ENCODE peak calls at places on chromosomes 1 and 21, in four cellular contexts. One of them, this sample, is unnamed.

GRCh38 chr1:246200225-246200624 is 306.9 kb downstream of the SMYD3 start:
- DNase-seq in GM12878: no peak
- DNase-seq in HepG2: no peak
- DNase-seq in K562: no peak
- DNase-seq in this sample: no peak

GRCh38 chr1:29824025-29824424 is 587.7 kb downstream of the PTPRU start:
- DNase-seq in GM12878: no peak
- DNase-seq in HepG2: no peak
- DNase-seq in K562: no peak
- DNase-seq in this sample: no peak

GRCh38 chr1:34889705-34890104 is 30.2 kb upstream of the SMIM12 start:
- DNase-seq in K562: no peak
- DNase-seq in HepG2: no peak
- DNase-seq in GM12878: no peak
- DNase-seq in this sample: no peak

GRCh38 chr1:93616996-93617669 is 64.5 kb downstream of the BCAR3 start:
- DNase-seq in GM12878: no peak
- DNase-seq in HepG2: peak
- DNase-seq in K562: no peak
- DNase-seq in this sample: no peak

GRCh38 chr1:24015226-24016210 is 35.4 kb upstream of the SRSF10 start:
- DNase-seq in GM12878: no peak
- DNase-seq in HepG2: no peak
- DNase-seq in K562: peak
- DNase-seq in this sample: no peak

GRCh38 chr1:206470692-206471414 is 577 bp downstream of the IKBKE start:
- DNase-seq in HepG2: peak
- DNase-seq in GM12878: peak
- DNase-seq in K562: no peak
- DNase-seq in this sample: no peak

GRCh38 chr1:45800899-45801298 is 2.5 kb upstream of the MAST2 start:
- DNase-seq in HepG2: no peak
- DNase-seq in K562: no peak
- DNase-seq in GM12878: no peak
- DNase-seq in this sample: no peak

GRCh38 chr1:179831852-179832699 is 45.5 kb downstream of the TOR1AIP2 start:
- DNase-seq in K562: no peak
- DNase-seq in HepG2: no peak
- DNase-seq in GM12878: no peak
- DNase-seq in this sample: no peak

GRCh38 chr1:201506573-201507567 is at the start of gene CSRP1:
- DNase-seq in GM12878: peak
- DNase-seq in HepG2: no peak
- DNase-seq in K562: peak
- DNase-seq in this sample: no peak

GRCh38 chr1:78226784-78227183 is 181.0 kb downstream of the GIPC2 start:
- DNase-seq in GM12878: no peak
- DNase-seq in K562: no peak
- DNase-seq in HepG2: no peak
- DNase-seq in this sample: no peak

GRCh38 chr1:215076312-215076711 is 6.2 kb upstream of the KCNK2 start:
- DNase-seq in K562: no peak
- DNase-seq in HepG2: peak
- DNase-seq in GM12878: no peak
- DNase-seq in this sample: peak

GRCh38 chr1:20871419-20871818 is 84.3 kb upstream of the HP1BP3 start:
- DNase-seq in GM12878: no peak
- DNase-seq in HepG2: no peak
- DNase-seq in K562: no peak
- DNase-seq in this sample: no peak

GRCh38 chr1:14095001-14095400 is 395.0 kb downstream of the PRDM2 start:
- DNase-seq in HepG2: no peak
- DNase-seq in K562: peak
- DNase-seq in GM12878: no peak
- DNase-seq in this sample: peak

GRCh38 chr1:57770772-57771171 is 346.9 kb upstream of the DAB1 start:
- DNase-seq in GM12878: no peak
- DNase-seq in K562: no peak
- DNase-seq in HepG2: peak
- DNase-seq in this sample: peak

GRCh38 chr21:32240708-32241433 is 38.0 kb downstream of the MIS18A start:
- DNase-seq in K562: no peak
- DNase-seq in GM12878: peak
- DNase-seq in HepG2: no peak
- DNase-seq in this sample: no peak

GRCh38 chr1:91876751-91877573 is 9.0 kb downstream of the TGFBR3 start:
- DNase-seq in HepG2: no peak
- DNase-seq in GM12878: no peak
- DNase-seq in K562: no peak
- DNase-seq in this sample: no peak

GRCh38 chr1:56758135-56758534 is 61.1 kb downstream of the FYB2 start:
- DNase-seq in GM12878: no peak
- DNase-seq in HepG2: peak
- DNase-seq in K562: no peak
- DNase-seq in this sample: peak

GRCh38 chr1:3468236-3469103 is 14.0 kb downstream of the ARHGEF16 start:
- DNase-seq in GM12878: no peak
- DNase-seq in K562: no peak
- DNase-seq in HepG2: no peak
- DNase-seq in this sample: no peak

GRCh38 chr1:147626739-147627138 is 43.6 kb downstream of the ACP6 start:
- DNase-seq in HepG2: no peak
- DNase-seq in GM12878: no peak
- DNase-seq in K562: no peak
- DNase-seq in this sample: no peak

GRCh38 chr1:156493154-156493631 is 7.4 kb downstream of the MEF2D start:
- DNase-seq in HepG2: no peak
- DNase-seq in K562: no peak
- DNase-seq in GM12878: no peak
- DNase-seq in this sample: no peak

GRCh38 chr21:42256316-42256715 is 37.4 kb downstream of the ABCG1 start:
- DNase-seq in K562: no peak
- DNase-seq in HepG2: no peak
- DNase-seq in GM12878: no peak
- DNase-seq in this sample: no peak

GRCh38 chr21:28548291-28548690 is 444.4 kb downstream of the LTN1 start:
- DNase-seq in HepG2: no peak
- DNase-seq in GM12878: no peak
- DNase-seq in K562: no peak
- DNase-seq in this sample: no peak

GRCh38 chr21:40173833-40174232 is 306.6 kb downstream of the PCP4 start:
- DNase-seq in GM12878: no peak
- DNase-seq in K562: no peak
- DNase-seq in HepG2: no peak
- DNase-seq in this sample: no peak

GRCh38 chr1:185645201-185645640 is 89.0 kb upstream of the HMCN1 start:
- DNase-seq in HepG2: no peak
- DNase-seq in K562: no peak
- DNase-seq in GM12878: no peak
- DNase-seq in this sample: no peak

GRCh38 chr1:185646202-185646683 is 87.9 kb upstream of the HMCN1 start:
- DNase-seq in K562: no peak
- DNase-seq in GM12878: no peak
- DNase-seq in HepG2: peak
- DNase-seq in this sample: peak

GRCh38 chr1:185648858-185649589 is 85.2 kb upstream of the HMCN1 start:
- DNase-seq in K562: no peak
- DNase-seq in GM12878: no peak
- DNase-seq in HepG2: no peak
- DNase-seq in this sample: no peak

GRCh38 chr1:185644531-185644930 is 89.7 kb upstream of the HMCN1 start:
- DNase-seq in GM12878: no peak
- DNase-seq in K562: no peak
- DNase-seq in HepG2: no peak
- DNase-seq in this sample: no peak

GRCh38 chr1:185645686-185646085 is 88.5 kb upstream of the HMCN1 start:
- DNase-seq in K562: no peak
- DNase-seq in HepG2: no peak
- DNase-seq in GM12878: no peak
- DNase-seq in this sample: no peak
- TF ChIP-seq SP1 in K562: no peak
- TF ChIP-seq SP1 in HepG2: no peak
- TF ChIP-seq SP1 in GM12878: no peak
- TF ChIP-seq SP1 in this sample: no peak

GRCh38 chr21:43658094-43658725 is 1.1 kb downstream of the HSF2BP start:
- DNase-seq in K562: no peak
- DNase-seq in GM12878: no peak
- DNase-seq in HepG2: no peak
- DNase-seq in this sample: no peak

GRCh38 chr21:43657355-43658093 is 1.8 kb downstream of the HSF2BP start:
- DNase-seq in HepG2: no peak
- DNase-seq in GM12878: no peak
- DNase-seq in K562: no peak
- DNase-seq in this sample: no peak

GRCh38 chr21:43653626-43654025 is 5.7 kb downstream of the HSF2BP start:
- DNase-seq in K562: no peak
- DNase-seq in HepG2: no peak
- DNase-seq in GM12878: no peak
- DNase-seq in this sample: no peak

GRCh38 chr21:43658769-43659135 is 536 bp downstream of the HSF2BP start:
- DNase-seq in HepG2: no peak
- DNase-seq in K562: no peak
- DNase-seq in GM12878: no peak
- DNase-seq in this sample: no peak

DNA sequence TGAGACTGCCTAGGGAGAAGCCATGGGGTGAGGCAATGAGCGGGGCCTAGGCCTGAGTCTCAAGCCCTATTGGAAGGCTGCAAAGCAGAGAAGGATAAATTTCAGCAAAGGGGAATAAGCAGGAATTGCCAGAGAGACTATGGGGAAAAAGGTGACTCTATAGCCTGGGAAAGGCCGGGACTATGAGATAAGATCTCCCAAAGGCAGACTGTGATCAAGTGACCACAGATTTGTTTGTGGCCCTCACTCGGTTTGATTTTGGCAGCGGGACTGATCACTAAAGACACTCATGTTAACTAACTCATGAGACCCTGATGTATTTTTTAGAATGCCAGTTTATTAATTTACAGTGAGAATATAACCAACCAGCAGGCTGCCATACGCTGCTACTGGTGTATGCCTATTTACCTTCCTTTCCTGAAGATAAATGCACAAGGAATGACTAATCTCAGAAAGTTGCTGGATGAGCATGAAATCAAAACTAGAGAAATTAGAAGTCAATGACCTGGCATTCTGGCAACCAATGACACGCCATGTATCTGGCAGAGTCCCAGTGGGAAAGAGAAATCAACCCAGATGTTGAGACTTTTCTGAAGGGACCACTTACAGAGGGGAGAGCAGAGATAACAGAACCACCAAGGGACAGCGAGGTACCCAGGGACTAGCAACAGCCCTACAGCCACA is 4.3 kb downstream of the HSF2BP start:
- DNase-seq in HepG2: no peak
- DNase-seq in K562: no peak
- DNase-seq in GM12878: no peak
- DNase-seq in this sample: no peak
- TF ChIP-seq TARDBP in HepG2: no peak
- TF ChIP-seq TARDBP in K562: no peak
- TF ChIP-seq TARDBP in GM12878: no peak
- TF ChIP-seq TARDBP in this sample: no peak

GRCh38 chr1:2126331-2127180 is 68.0 kb downstream of the FAAP20 start:
- DNase-seq in K562: no peak
- DNase-seq in HepG2: no peak
- DNase-seq in GM12878: no peak
- DNase-seq in this sample: no peak

GRCh38 chr1:2127181-2128145 is 67.1 kb downstream of the FAAP20 start:
- DNase-seq in K562: no peak
- DNase-seq in GM12878: no peak
- DNase-seq in HepG2: no peak
- DNase-seq in this sample: no peak

GRCh38 chr1:2124446-2125198 is 70.0 kb downstream of the FAAP20 start:
- DNase-seq in K562: no peak
- DNase-seq in GM12878: no peak
- DNase-seq in HepG2: no peak
- DNase-seq in this sample: no peak

GRCh38 chr1:2128189-2128901 is 66.2 kb downstream of the FAAP20 start:
- DNase-seq in HepG2: no peak
- DNase-seq in K562: no peak
- DNase-seq in GM12878: no peak
- DNase-seq in this sample: no peak

DNA sequence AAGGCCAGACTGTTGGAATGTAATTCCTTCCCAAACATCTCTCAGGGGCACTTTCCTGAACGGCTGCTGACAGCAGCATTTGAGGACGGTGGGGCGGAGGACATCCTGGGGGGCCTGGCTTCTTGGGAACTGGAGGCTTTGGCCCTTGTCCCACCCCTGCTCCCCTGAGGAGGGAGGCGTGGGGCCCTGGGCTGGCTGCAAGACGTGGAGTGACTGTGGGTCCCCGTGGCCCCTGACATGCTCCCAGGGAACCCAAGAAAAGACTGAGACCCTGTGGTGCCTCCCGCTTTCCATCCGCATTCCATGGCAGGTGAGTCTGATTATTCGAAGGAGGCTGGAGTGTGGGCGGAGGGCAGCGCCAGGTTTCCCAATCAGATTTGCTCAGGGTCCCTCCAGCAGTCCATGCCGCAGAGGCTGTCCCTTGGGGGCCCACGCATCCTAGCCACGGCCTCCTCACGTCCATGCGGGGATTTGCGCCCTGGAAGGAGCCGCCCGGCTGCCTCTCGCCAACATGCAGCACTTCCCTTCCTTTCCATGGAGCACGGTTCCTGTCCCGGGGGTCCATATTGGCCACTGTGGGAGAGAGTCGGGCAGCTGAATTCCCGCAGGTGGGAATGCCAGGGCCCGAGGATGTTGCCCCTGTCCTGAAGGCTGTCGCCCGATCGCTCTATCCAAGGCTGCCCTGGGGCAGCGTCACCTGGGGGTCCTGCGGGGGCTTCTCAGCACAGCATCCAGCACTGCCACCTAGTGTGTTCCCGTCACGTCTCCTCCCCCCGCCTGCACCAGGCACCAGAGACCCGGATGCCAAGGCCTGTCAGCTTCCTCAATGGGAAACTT is 69.0 kb downstream of the FAAP20 start:
- DNase-seq in HepG2: no peak
- DNase-seq in GM12878: no peak
- DNase-seq in K562: no peak
- DNase-seq in this sample: no peak
- TF ChIP-seq SP1 in HepG2: no peak
- TF ChIP-seq SP1 in GM12878: no peak
- TF ChIP-seq SP1 in K562: no peak
- TF ChIP-seq SP1 in this sample: no peak

GRCh38 chr21:35258521-35258920 is 209.4 kb upstream of the RUNX1 start:
- DNase-seq in GM12878: no peak
- DNase-seq in HepG2: no peak
- DNase-seq in K562: no peak
- DNase-seq in this sample: no peak

GRCh38 chr21:35254006-35254751 is 205.1 kb upstream of the RUNX1 start:
- DNase-seq in HepG2: no peak
- DNase-seq in GM12878: no peak
- DNase-seq in K562: no peak
- DNase-seq in this sample: no peak

GRCh38 chr21:35254752-35255138 is 205.6 kb upstream of the RUNX1 start:
- DNase-seq in K562: no peak
- DNase-seq in GM12878: no peak
- DNase-seq in HepG2: no peak
- DNase-seq in this sample: no peak

GRCh38 chr21:35257413-35257812 is 208.3 kb upstream of the RUNX1 start:
- DNase-seq in GM12878: no peak
- DNase-seq in K562: no peak
- DNase-seq in HepG2: no peak
- DNase-seq in this sample: no peak

GRCh38 chr21:35256468-35256988 is 207.4 kb upstream of the RUNX1 start:
- DNase-seq in HepG2: peak
- DNase-seq in GM12878: no peak
- DNase-seq in K562: peak
- DNase-seq in this sample: peak
- TF ChIP-seq TARDBP in HepG2: no peak
- TF ChIP-seq TARDBP in GM12878: no peak
- TF ChIP-seq TARDBP in K562: no peak
- TF ChIP-seq TARDBP in this sample: no peak

This sample was measured in HEK293T.